ENCODE peak calls at places on chromosomes 16 and 17, in six cellular contexts. One of them, this sample, is unnamed.

GRCh38 chr16:87304951-87305350 is 12.2 kb downstream of the C16orf95 start:
- DNase-seq in hepatic stellate cell: no peak
- DNase-seq in SIG-M5: no peak
- DNase-seq in esophagus squamous epithelium: no peak
- DNase-seq in A549: no peak
- DNase-seq in AG08395: no peak
- DNase-seq in this sample: no peak

GRCh38 chr16:11379420-11379819 is 34.2 kb downstream of the RMI2 start:
- DNase-seq in SIG-M5: no peak
- DNase-seq in AG08395: peak
- DNase-seq in hepatic stellate cell: no peak
- DNase-seq in A549: no peak
- DNase-seq in esophagus squamous epithelium: no peak
- DNase-seq in this sample: no peak

GRCh38 chr17:2068589-2069051 is 13.7 kb downstream of the HIC1 start:
- DNase-seq in hepatic stellate cell: no peak
- DNase-seq in A549: no peak
- DNase-seq in esophagus squamous epithelium: no peak
- DNase-seq in SIG-M5: no peak
- DNase-seq in AG08395: no peak
- DNase-seq in this sample: no peak

GRCh38 chr17:82349287-82349701 is 9.8 kb upstream of the TEX19 start:
- DNase-seq in SIG-M5: no peak
- DNase-seq in AG08395: peak
- DNase-seq in A549: no peak
- DNase-seq in esophagus squamous epithelium: no peak
- DNase-seq in hepatic stellate cell: no peak
- DNase-seq in this sample: no peak

GRCh38 chr16:1152651-1153259 is at the start of gene CACNA1H:
- DNase-seq in SIG-M5: no peak
- DNase-seq in hepatic stellate cell: peak
- DNase-seq in esophagus squamous epithelium: no peak
- DNase-seq in AG08395: peak
- DNase-seq in A549: no peak
- DNase-seq in this sample: no peak

GRCh38 chr16:12337776-12338655 is 361.5 kb downstream of the SNX29 start:
- DNase-seq in A549: no peak
- DNase-seq in esophagus squamous epithelium: no peak
- DNase-seq in AG08395: no peak
- DNase-seq in hepatic stellate cell: no peak
- DNase-seq in SIG-M5: no peak
- DNase-seq in this sample: no peak

GRCh38 chr17:73156166-73156840 is 8.5 kb upstream of the SSTR2 start:
- DNase-seq in SIG-M5: no peak
- DNase-seq in A549: peak
- DNase-seq in esophagus squamous epithelium: no peak
- DNase-seq in AG08395: peak
- DNase-seq in hepatic stellate cell: peak
- DNase-seq in this sample: peak

GRCh38 chr17:44348234-44348987 is 3.3 kb downstream of the GRN start:
- DNase-seq in esophagus squamous epithelium: no peak
- DNase-seq in hepatic stellate cell: peak
- DNase-seq in SIG-M5: peak
- DNase-seq in AG08395: peak
- DNase-seq in A549: no peak
- DNase-seq in this sample: no peak

GRCh38 chr17:47846741-47847340 is 4.1 kb downstream of the SP6 start:
- DNase-seq in SIG-M5: no peak
- DNase-seq in hepatic stellate cell: no peak
- DNase-seq in A549: no peak
- DNase-seq in AG08395: no peak
- DNase-seq in esophagus squamous epithelium: no peak
- DNase-seq in this sample: peak

GRCh38 chr16:27235938-27236245 is 32.6 kb downstream of the KDM8 start:
- DNase-seq in hepatic stellate cell: no peak
- DNase-seq in A549: no peak
- DNase-seq in esophagus squamous epithelium: no peak
- DNase-seq in SIG-M5: no peak
- DNase-seq in AG08395: no peak
- DNase-seq in this sample: no peak

GRCh38 chr17:14098246-14098645 is 28.9 kb downstream of the COX10 start:
- DNase-seq in esophagus squamous epithelium: no peak
- DNase-seq in AG08395: no peak
- DNase-seq in A549: no peak
- DNase-seq in SIG-M5: no peak
- DNase-seq in hepatic stellate cell: no peak
- DNase-seq in this sample: no peak